ENCODE peak calls at places on chromosome 17, in four cellular contexts. One of them, this sample, is unnamed.
A peak's percentile ranks its signal among the peaks of the same experiment; 100 is the strongest.

GRCh38 chr17:32870027-32870670 is 6.8 kb downstream of the MYO1D start:
- DNase-seq in K562: no peak
- DNase-seq in NT2/D1: no peak
- DNase-seq in GM12878: no peak
- DNase-seq in this sample: no peak

GRCh38 chr17:66661411-66661843 is 173.5 kb upstream of the CACNG5 start:
- DNase-seq in GM12878: no peak
- DNase-seq in NT2/D1: no peak
- DNase-seq in K562: peak; percentile 42
- DNase-seq in this sample: peak; percentile 95

GRCh38 chr17:74859439-74860228 is at the start of gene GRIN2C:
- DNase-seq in K562: peak; percentile 52
- DNase-seq in NT2/D1: no peak
- DNase-seq in GM12878: no peak
- DNase-seq in this sample: no peak

GRCh38 chr17:14622622-14623101 is 321.8 kb downstream of the HS3ST3B1 start:
- DNase-seq in GM12878: no peak
- DNase-seq in NT2/D1: no peak
- DNase-seq in K562: no peak
- DNase-seq in this sample: no peak

GRCh38 chr17:62650587-62650986 is 23.1 kb downstream of the MRC2 start:
- DNase-seq in GM12878: no peak
- DNase-seq in NT2/D1: no peak
- DNase-seq in K562: no peak
- DNase-seq in this sample: no peak

GRCh38 chr17:3845361-3845753 is 689 bp downstream of the NCBP3 start:
- DNase-seq in K562: peak; percentile 31
- DNase-seq in GM12878: no peak
- DNase-seq in NT2/D1: no peak
- DNase-seq in this sample: no peak

GRCh38 chr17:80793851-80794267 is 197.8 kb upstream of the CHMP6 start:
- DNase-seq in K562: no peak
- DNase-seq in GM12878: no peak
- DNase-seq in NT2/D1: no peak
- DNase-seq in this sample: no peak

GRCh38 chr17:77888242-77889134 is 70.0 kb upstream of the TNRC6C start:
- DNase-seq in K562: no peak
- DNase-seq in GM12878: no peak
- DNase-seq in NT2/D1: no peak
- DNase-seq in this sample: no peak

GRCh38 chr17:68580236-68580903 is 20.8 kb downstream of the FAM20A start:
- DNase-seq in GM12878: no peak
- DNase-seq in NT2/D1: no peak
- DNase-seq in K562: no peak
- DNase-seq in this sample: no peak

GRCh38 chr17:37516131-37516561 is 26.5 kb downstream of the DUSP14 start:
- DNase-seq in GM12878: no peak
- DNase-seq in K562: no peak
- DNase-seq in NT2/D1: no peak
- DNase-seq in this sample: no peak

GRCh38 chr17:58710948-58711552 is 18.6 kb downstream of the RAD51C start:
- DNase-seq in GM12878: no peak
- DNase-seq in K562: peak; percentile 23
- DNase-seq in NT2/D1: peak; percentile 23
- DNase-seq in this sample: peak; percentile 56

GRCh38 chr17:57424777-57425188 is 168.5 kb downstream of the MSI2 start:
- DNase-seq in NT2/D1: no peak
- DNase-seq in K562: no peak
- DNase-seq in GM12878: no peak
- DNase-seq in this sample: peak; percentile 85

GRCh38 chr17:47316316-47316715 is 7.4 kb upstream of the EFCAB13 start:
- DNase-seq in K562: no peak
- DNase-seq in NT2/D1: no peak
- DNase-seq in GM12878: no peak
- DNase-seq in this sample: no peak

GRCh38 chr17:82983510-82984248 is 95.7 kb upstream of the METRNL start:
- DNase-seq in GM12878: no peak
- DNase-seq in NT2/D1: no peak
- DNase-seq in K562: no peak
- DNase-seq in this sample: no peak

GRCh38 chr17:33561935-33562334 is 268.8 kb upstream of the ASIC2 start:
- DNase-seq in NT2/D1: no peak
- DNase-seq in GM12878: no peak
- DNase-seq in K562: no peak
- DNase-seq in this sample: no peak

GRCh38 chr17:77664097-77664729 is 294.3 kb upstream of the TNRC6C start:
- DNase-seq in NT2/D1: no peak
- DNase-seq in GM12878: no peak
- DNase-seq in K562: no peak
- DNase-seq in this sample: no peak

GRCh38 chr17:27362909-27363308 is 69.0 kb downstream of the WSB1 start:
- DNase-seq in GM12878: no peak
- DNase-seq in K562: no peak
- DNase-seq in NT2/D1: no peak
- DNase-seq in this sample: no peak

GRCh38 chr17:18996458-18996857 is 8.1 kb downstream of the FAM83G start:
- DNase-seq in K562: no peak
- DNase-seq in GM12878: no peak
- DNase-seq in NT2/D1: no peak
- DNase-seq in this sample: no peak

GRCh38 chr17:82219083-82219482 is 6.4 kb upstream of the CCDC57 start:
- DNase-seq in GM12878: no peak
- DNase-seq in NT2/D1: no peak
- DNase-seq in K562: no peak
- DNase-seq in this sample: no peak

GRCh38 chr17:48047113-48047740 is 932 bp upstream of the NFE2L1 start:
- DNase-seq in NT2/D1: no peak
- DNase-seq in GM12878: no peak
- DNase-seq in K562: no peak
- DNase-seq in this sample: no peak

GRCh38 chr17:67139784-67140665 is 95.7 kb downstream of the CACNG1 start:
- DNase-seq in K562: peak; percentile 14
- DNase-seq in GM12878: no peak
- DNase-seq in NT2/D1: no peak
- DNase-seq in this sample: no peak

GRCh38 chr17:68294196-68294555 is 2.9 kb downstream of the ARSG start:
- DNase-seq in GM12878: no peak
- DNase-seq in NT2/D1: no peak
- DNase-seq in K562: no peak
- DNase-seq in this sample: no peak

GRCh38 chr17:45720386-45720785 is 63.7 kb upstream of the CRHR1 start:
- DNase-seq in K562: no peak
- DNase-seq in GM12878: no peak
- DNase-seq in NT2/D1: no peak
- DNase-seq in this sample: no peak

GRCh38 chr17:40451420-40451819 is 8.2 kb downstream of the IGFBP4 start:
- DNase-seq in NT2/D1: no peak
- DNase-seq in K562: no peak
- DNase-seq in GM12878: no peak
- DNase-seq in this sample: no peak

GRCh38 chr17:15279011-15279477 is 13.9 kb upstream of the PMP22 start:
- DNase-seq in NT2/D1: no peak
- DNase-seq in GM12878: no peak
- DNase-seq in K562: no peak
- DNase-seq in this sample: no peak

GRCh38 chr17:5608696-5609095 is 24.4 kb upstream of the NLRP1 start:
- DNase-seq in NT2/D1: no peak
- DNase-seq in K562: no peak
- DNase-seq in GM12878: no peak
- DNase-seq in this sample: no peak

GRCh38 chr17:14545156-14545906 is 244.4 kb downstream of the HS3ST3B1 start:
- DNase-seq in K562: no peak
- DNase-seq in NT2/D1: no peak
- DNase-seq in GM12878: no peak
- DNase-seq in this sample: no peak

GRCh38 chr17:17391575-17392370 is 85.0 kb upstream of the MED9 start:
- DNase-seq in NT2/D1: no peak
- DNase-seq in K562: peak; percentile 27
- DNase-seq in GM12878: peak; percentile 37
- DNase-seq in this sample: no peak
- TF ChIP-seq YY1 in NT2/D1: no peak
- TF ChIP-seq YY1 in K562: no peak
- TF ChIP-seq YY1 in GM12878: no peak
- TF ChIP-seq YY1 in this sample: no peak

GRCh38 chr17:7650509-7651096 is at the start of gene ATP1B2:
- DNase-seq in K562: peak; percentile 97
- DNase-seq in NT2/D1: peak; percentile 74
- DNase-seq in GM12878: no peak
- DNase-seq in this sample: no peak

GRCh38 chr17:7654832-7655540 is 4.3 kb downstream of the ATP1B2 start:
- DNase-seq in GM12878: no peak
- DNase-seq in NT2/D1: no peak
- DNase-seq in K562: no peak
- DNase-seq in this sample: no peak

GRCh38 chr17:7651959-7652658 is 1.4 kb downstream of the ATP1B2 start:
- DNase-seq in K562: no peak
- DNase-seq in GM12878: no peak
- DNase-seq in NT2/D1: no peak
- DNase-seq in this sample: no peak

GRCh38 chr17:7651097-7651958 is 602 bp downstream of the ATP1B2 start:
- DNase-seq in GM12878: no peak
- DNase-seq in K562: peak; percentile 51
- DNase-seq in NT2/D1: no peak
- DNase-seq in this sample: no peak

GRCh38 chr17:7652659-7653343 is 2.1 kb downstream of the ATP1B2 start:
- DNase-seq in GM12878: no peak
- DNase-seq in NT2/D1: no peak
- DNase-seq in K562: no peak
- DNase-seq in this sample: no peak
- TF ChIP-seq YY1 in GM12878: no peak
- TF ChIP-seq YY1 in NT2/D1: no peak
- TF ChIP-seq YY1 in K562: no peak
- TF ChIP-seq YY1 in this sample: no peak

GRCh38 chr17:21278304-21279197 is 6.0 kb upstream of the MAP2K3 start:
- DNase-seq in K562: no peak
- DNase-seq in NT2/D1: no peak
- DNase-seq in GM12878: no peak
- DNase-seq in this sample: no peak
- TF ChIP-seq YY1 in K562: no peak
- TF ChIP-seq YY1 in NT2/D1: no peak
- TF ChIP-seq YY1 in GM12878: no peak
- TF ChIP-seq YY1 in this sample: no peak

GRCh38 chr17:38701504-38702165 is 3.4 kb upstream of the MLLT6 start:
- DNase-seq in K562: peak; percentile 61
- DNase-seq in NT2/D1: no peak
- DNase-seq in GM12878: peak; percentile 86
- DNase-seq in this sample: no peak
- TF ChIP-seq YY1 in K562: no peak
- TF ChIP-seq YY1 in NT2/D1: no peak
- TF ChIP-seq YY1 in GM12878: peak; percentile 89
- TF ChIP-seq YY1 in this sample: no peak

GRCh38 chr17:72747416-72747815 is 345.1 kb downstream of the SLC39A11 start:
- DNase-seq in K562: no peak
- DNase-seq in NT2/D1: no peak
- DNase-seq in GM12878: no peak
- DNase-seq in this sample: no peak
- TF ChIP-seq YY1 in K562: no peak
- TF ChIP-seq YY1 in NT2/D1: no peak
- TF ChIP-seq YY1 in GM12878: no peak
- TF ChIP-seq YY1 in this sample: no peak

DNA sequence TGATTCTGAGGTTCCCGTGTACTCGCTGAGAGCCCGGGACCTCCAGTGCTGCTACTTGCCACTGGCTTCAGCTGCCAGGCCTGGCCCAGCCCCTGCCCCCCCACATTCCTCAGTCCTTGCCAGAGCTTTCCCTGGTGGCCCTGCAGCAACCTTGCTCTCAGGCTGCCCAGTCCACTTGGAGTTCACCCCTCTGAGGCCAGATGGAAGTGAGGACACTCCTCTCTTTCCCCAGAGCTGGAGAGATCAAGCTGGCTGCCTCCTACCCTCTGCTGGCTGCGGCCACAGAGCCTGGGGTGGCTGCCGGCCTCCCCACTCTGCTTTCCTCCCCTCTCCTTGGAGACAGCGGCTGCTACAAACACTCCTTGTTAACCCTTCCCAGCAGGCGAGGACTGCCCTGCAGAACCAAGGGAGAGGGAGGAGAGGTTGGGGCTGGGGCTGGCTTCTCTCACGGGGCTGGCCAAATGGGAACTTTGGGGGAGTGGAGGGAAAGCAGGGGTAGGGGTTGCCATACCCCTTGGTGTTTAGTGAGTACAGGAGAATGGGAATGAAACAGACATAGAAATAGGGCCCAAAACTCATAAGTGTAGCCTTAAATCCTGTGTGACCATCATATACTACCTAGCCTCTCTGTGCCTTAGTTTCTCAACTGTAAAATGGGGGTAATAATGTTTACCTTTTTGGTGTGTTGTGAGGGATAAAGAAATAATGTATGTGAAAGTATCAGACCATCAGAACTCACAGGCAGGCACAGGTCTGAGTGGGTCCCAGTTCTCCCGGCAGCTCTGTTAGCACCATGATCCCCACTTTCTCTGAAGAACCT is at the start of gene GAS2L2:
- DNase-seq in K562: no peak
- DNase-seq in NT2/D1: no peak
- DNase-seq in GM12878: no peak
- DNase-seq in this sample: no peak
- TF ChIP-seq YY1 in K562: no peak
- TF ChIP-seq YY1 in NT2/D1: no peak
- TF ChIP-seq YY1 in GM12878: no peak
- TF ChIP-seq YY1 in this sample: no peak